ENCODE peak calls at places on chromosomes 7 and 10, in nine cellular contexts. X, W, N, B, U, I, Q, C and S are unnamed samples.

GRCh38 chr10:57823398-57823797 is 444.3 kb downstream of the IPMK start:
- DNase-seq in B (no peak), I (no peak), C (no peak), W (no peak), U (no peak), N (no peak), X (no peak), Q (no peak), S (no peak)

GRCh38 chr10:82150123-82150900 is 275.3 kb downstream of the NRG3 start:
- DNase-seq in N (no peak), X (peak; percentile 42), U (no peak), C (peak; percentile 13), I (peak; percentile 33), Q (no peak), B (no peak), W (peak; percentile 14), S (peak; percentile 5)

GRCh38 chr10:133141144-133141962 is 18.7 kb upstream of the KNDC1 start:
- DNase-seq in W (no peak), N (no peak), I (no peak), X (peak; percentile 38), C (no peak), U (no peak), Q (no peak), B (no peak), S (no peak)

GRCh38 chr7:93160410-93160809 is 12.2 kb upstream of the SAMD9L start:
- DNase-seq in W (no peak), U (no peak), C (no peak), X (no peak), N (no peak), I (no peak), B (no peak), Q (no peak), S (no peak)

GRCh38 chr10:66827353-66827752 is 98.5 kb upstream of the LRRTM3 start:
- DNase-seq in X (no peak), B (no peak), C (no peak), Q (no peak), N (no peak), W (no peak), U (no peak), I (no peak), S (no peak)

GRCh38 chr7:12719141-12719919 is 31.9 kb downstream of the ARL4A start:
- DNase-seq in B (no peak), N (no peak), I (no peak), W (no peak), X (no peak), C (no peak), U (no peak), Q (no peak), S (no peak)

GRCh38 chr10:3372284-3372683 is 199.7 kb upstream of the PITRM1 start:
- DNase-seq in X (no peak), I (no peak), C (no peak), Q (no peak), W (no peak), B (no peak), N (no peak), U (no peak), S (no peak)

GRCh38 chr7:132685301-132685700 is 109.0 kb upstream of the PLXNA4 start:
- DNase-seq in B (no peak), X (no peak), I (no peak), W (no peak), U (no peak), Q (no peak), C (no peak), N (no peak), S (no peak)

GRCh38 chr7:155228459-155228845 is 69.2 kb upstream of the INSIG1 start:
- DNase-seq in C (no peak), X (no peak), W (no peak), N (no peak), I (no peak), Q (no peak), U (no peak), B (no peak), S (peak; percentile 39)

GRCh38 chr7:55241958-55242357 is 123.2 kb upstream of the LANCL2 start:
- DNase-seq in I (no peak), Q (no peak), C (no peak), U (no peak), B (no peak), W (no peak), N (peak; percentile 3), X (no peak), S (no peak)
- H3K27ac ChIP-seq in I (no peak overlapping the region), Q (no peak overlapping the region), C (no peak overlapping the region), U (no peak overlapping the region), B (no peak overlapping the region), W (no peak overlapping the region), N (no peak overlapping the region), X (no peak overlapping the region), S (no peak overlapping the region)

GRCh38 chr7:137762334-137762733 is 84.4 kb downstream of the DGKI start:
- DNase-seq in C (no peak), N (no peak), U (no peak), I (no peak), W (no peak), X (no peak), Q (no peak), B (no peak), S (no peak)
- H3K27ac ChIP-seq in C (no peak overlapping the region), N (no peak overlapping the region), U (no peak overlapping the region), I (no peak overlapping the region), W (no peak overlapping the region), X (no peak overlapping the region), Q (no peak overlapping the region), B (no peak overlapping the region), S (no peak overlapping the region)

DNA sequence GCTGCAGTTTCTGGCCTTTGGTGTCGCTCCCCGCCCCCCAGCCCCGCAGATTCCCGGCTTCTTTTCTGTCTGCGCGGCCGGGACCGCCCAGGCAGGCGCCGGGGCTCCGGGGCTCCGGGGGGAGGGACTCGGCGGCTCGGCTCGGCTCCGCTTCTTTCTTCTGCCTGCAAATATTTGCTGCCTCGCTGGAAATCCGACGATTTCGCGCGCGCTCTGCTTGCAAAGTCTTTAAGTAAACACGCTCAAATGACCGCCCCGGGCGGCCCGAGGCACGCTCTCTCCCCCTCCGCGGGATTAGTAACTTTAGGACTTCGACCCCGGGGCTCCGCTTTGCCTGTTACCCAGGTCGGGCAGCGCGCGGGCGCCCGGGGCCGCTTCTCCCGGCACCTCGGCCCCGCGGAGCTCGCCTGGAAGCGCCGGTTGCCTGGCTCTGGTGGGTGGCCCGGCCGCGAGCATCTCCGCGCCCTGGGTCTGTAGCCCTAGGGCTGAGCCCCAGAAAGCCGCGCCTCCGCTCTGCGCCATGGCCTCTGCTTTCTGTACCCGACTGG is 3.9 kb upstream of the GATA3 start:
- DNase-seq in X (no peak), C (no peak), I (peak; percentile 14), Q (peak; percentile 4), U (peak; percentile 42), W (no peak), N (no peak), B (no peak), S (no peak)
- H3K27ac ChIP-seq in X (no peak overlapping the region), C (no peak overlapping the region), I (no peak overlapping the region), Q (no peak overlapping the region), U (no peak overlapping the region), W (no peak overlapping the region), N (no peak overlapping the region), B (no peak overlapping the region), S (no peak overlapping the region)

GRCh38 chr10:124150807-124151417 is 57.5 kb upstream of the CHST15 start:
- DNase-seq in C (no peak), B (no peak), N (no peak), Q (no peak), X (no peak), W (no peak), U (no peak), I (no peak), S (no peak)
- H3K27ac ChIP-seq in C (no peak overlapping the region), B (no peak overlapping the region), N (no peak overlapping the region), Q (no peak overlapping the region), X (no peak overlapping the region), W (no peak overlapping the region), U (no peak overlapping the region), I (no peak overlapping the region), S (no peak overlapping the region)

GRCh38 chr7:5589819-5590595 is 166.4 kb upstream of the TNRC18 start:
- DNase-seq in U (no peak), I (no peak), Q (no peak), B (no peak), X (no peak), W (no peak), N (no peak), C (no peak), S (no peak)
- H3K27ac ChIP-seq in U (no peak overlapping the region), I (no peak overlapping the region), Q (no peak overlapping the region), B (no peak overlapping the region), X (no peak overlapping the region), W (no peak overlapping the region), N (no peak overlapping the region), C (no peak overlapping the region), S (no peak overlapping the region)

GRCh38 chr10:97643586-97643985 is 3.1 kb downstream of the PI4K2A start:
- DNase-seq in I (no peak), B (no peak), W (no peak), U (no peak), N (no peak), C (no peak), X (no peak), Q (no peak), S (no peak)

GRCh38 chr10:97644961-97645360 is 4.5 kb downstream of the PI4K2A start:
- DNase-seq in B (no peak), Q (no peak), C (no peak), N (no peak), I (no peak), X (no peak), U (no peak), W (no peak), S (no peak)

GRCh38 chr10:97635577-97635976 is 2.3 kb upstream of the MORN4 start:
- DNase-seq in W (no peak), U (no peak), X (no peak), C (no peak), N (no peak), Q (no peak), I (no peak), B (no peak), S (no peak)

GRCh38 chr10:97640868-97641811 is 669 bp downstream of the PI4K2A start:
- DNase-seq in B (peak; percentile 1), U (no peak), I (peak; percentile 53), W (peak; percentile 24), N (peak; percentile 31), X (peak; percentile 71), C (peak; percentile 29), Q (no peak), S (peak; percentile 37)

GRCh38 chr10:97640174-97640867 is at the start of gene PI4K2A:
- DNase-seq in I (peak; percentile 99), N (peak; percentile 99), X (peak; percentile 100), C (peak; percentile 99), Q (peak; percentile 97), U (peak; percentile 99), B (peak; percentile 97), W (peak; percentile 97), S (peak; percentile 99)
- H3K27ac ChIP-seq in I (peak within 1 kb of the TSS; percentile 75), N (peak within 1 kb of the TSS; percentile 60), X (peak within 1 kb of the TSS; percentile 37), C (peak within 1 kb of the TSS; percentile 84), Q (peak within 1 kb of the TSS; percentile 62), U (peak within 1 kb of the TSS; percentile 89), B (peak within 1 kb of the TSS; percentile 54), W (peak within 1 kb of the TSS; percentile 79), S (peak within 1 kb of the TSS; percentile 70)

DNA sequence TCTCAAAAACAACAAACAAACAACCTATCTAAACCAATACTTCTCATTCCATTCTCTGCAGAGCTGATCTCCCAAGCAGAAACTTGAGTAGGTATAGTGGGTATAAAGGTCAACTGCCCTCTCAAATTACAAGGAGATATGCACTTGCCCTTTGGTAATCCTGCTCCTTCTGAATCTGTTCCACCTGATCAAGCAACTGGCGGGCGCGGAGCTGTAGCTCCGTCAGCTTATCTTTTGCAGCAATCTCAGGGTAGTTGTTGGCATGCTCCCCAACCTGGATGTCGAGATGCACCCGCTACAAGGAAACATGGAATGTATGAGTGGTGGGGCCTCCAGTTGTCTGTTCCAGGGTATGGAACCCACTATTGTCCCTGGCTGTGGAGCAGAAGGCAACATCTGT is 1.1 kb downstream of the TMED4 start:
- DNase-seq in Q (no peak), C (no peak), X (no peak), I (peak; percentile 44), U (no peak), W (no peak), B (no peak), N (peak; percentile 55), S (no peak)
- H3K27ac ChIP-seq in Q (peak overlapping the region; percentile 96), C (peak overlapping the region; percentile 94), X (no peak overlapping the region), I (peak overlapping the region; percentile 92), U (no peak overlapping the region), W (peak overlapping the region; percentile 98), B (peak overlapping the region; percentile 92), N (peak overlapping the region; percentile 99), S (no peak overlapping the region)